ENCODE peak calls at places on chromosomes 13 and 19, in eight cellular contexts. A, P, R, C, L, I, Z and O are unnamed samples.

GRCh38 chr19:16376649-16377048 is 52.0 kb downstream of the KLF2 start:
- DNase-seq in A (no peak), P (no peak), R (no peak), C (no peak), L (no peak), I (peak), Z (peak), O (peak)

GRCh38 chr13:50720856-50721663 is 122.4 kb downstream of the DLEU7 start:
- DNase-seq in A (no peak), P (no peak), R (no peak), C (no peak), L (no peak), I (no peak), Z (no peak), O (no peak)

GRCh38 chr13:28537149-28537548 is 42.2 kb upstream of the FLT1 start:
- DNase-seq in A (no peak), P (no peak), R (no peak), C (no peak), L (no peak), I (no peak), Z (no peak), O (no peak)

GRCh38 chr19:35741216-35741541 is 1.1 kb downstream of the IGFLR1 start:
- DNase-seq in A (no peak), P (no peak), R (no peak), C (no peak), L (no peak), I (no peak), Z (no peak), O (no peak)

GRCh38 chr19:35671818-35672217 is 5.5 kb downstream of the UPK1A start:
- DNase-seq in A (no peak), P (no peak), R (no peak), C (peak), L (no peak), I (no peak), Z (no peak), O (no peak)

GRCh38 chr13:110185696-110186095 is 121.3 kb downstream of the COL4A1 start:
- DNase-seq in A (no peak), P (no peak), R (no peak), C (no peak), L (no peak), I (no peak), Z (no peak), O (no peak)

GRCh38 chr19:34808566-34808965 is 35.6 kb upstream of the ZNF599 start:
- DNase-seq in A (no peak), P (no peak), R (no peak), C (no peak), L (peak), I (no peak), Z (no peak), O (no peak)

GRCh38 chr13:83515267-83515666 is 367.0 kb downstream of the SLITRK1 start:
- DNase-seq in A (no peak), P (no peak), R (no peak), C (no peak), L (no peak), I (no peak), Z (no peak), O (no peak)

GRCh38 chr13:109704771-109705628 is 81.4 kb downstream of the IRS2 start:
- DNase-seq in A (no peak), P (no peak), R (no peak), C (peak), L (no peak), I (no peak), Z (no peak), O (no peak)

GRCh38 chr19:45469132-45469834 is 1.5 kb downstream of the FOSB start:
- DNase-seq in A (peak), P (peak), R (no peak), C (peak), L (peak), I (peak), Z (peak), O (peak)

GRCh38 chr19:51347209-51347928 is 5.4 kb upstream of the VSIG10L start:
- DNase-seq in A (no peak), P (no peak), R (no peak), C (no peak), L (no peak), I (no peak), Z (no peak), O (no peak)

GRCh38 chr19:11737964-11738745 is 591 bp downstream of the ZNF823 start:
- DNase-seq in A (peak), P (peak), R (no peak), C (peak), L (peak), I (peak), Z (no peak), O (peak)

GRCh38 chr13:33109801-33110200 is 93.6 kb downstream of the KL start:
- DNase-seq in A (no peak), P (no peak), R (no peak), C (no peak), L (no peak), I (peak), Z (no peak), O (no peak)

GRCh38 chr13:41058229-41059070 is 2.9 kb upstream of the WBP4 start:
- DNase-seq in A (no peak), P (no peak), R (no peak), C (no peak), L (no peak), I (no peak), Z (no peak), O (no peak)

GRCh38 chr19:41928221-41928683 is at the start of gene ERFL:
- DNase-seq in A (no peak), P (peak), R (no peak), C (no peak), L (no peak), I (no peak), Z (no peak), O (peak)

GRCh38 chr19:17679526-17680234 is 8.5 kb downstream of the UNC13A start:
- DNase-seq in A (no peak), P (no peak), R (no peak), C (no peak), L (no peak), I (no peak), Z (no peak), O (no peak)

GRCh38 chr19:995051-995827 is 5.0 kb upstream of the GRIN3B start:
- DNase-seq in A (no peak), P (no peak), R (no peak), C (peak), L (peak), I (peak), Z (no peak), O (no peak)

GRCh38 chr19:58182577-58182988 is 278 bp upstream of the ZNF274 start:
- DNase-seq in A (no peak), P (no peak), R (no peak), C (no peak), L (no peak), I (no peak), Z (no peak), O (no peak)

GRCh38 chr13:33953203-33953602 is 135.3 kb downstream of the RFC3 start:
- DNase-seq in A (no peak), P (no peak), R (no peak), C (no peak), L (no peak), I (no peak), Z (no peak), O (no peak)

GRCh38 chr13:49400755-49401659 is 42.9 kb downstream of the CAB39L start:
- DNase-seq in A (no peak), P (no peak), R (no peak), C (no peak), L (no peak), I (no peak), Z (no peak), O (no peak)

GRCh38 chr19:13002389-13002898 is 7.2 kb downstream of the NFIX start:
- DNase-seq in A (no peak), P (no peak), R (no peak), C (no peak), L (no peak), I (no peak), Z (no peak), O (no peak)

GRCh38 chr19:39499082-39499642 is 415 bp downstream of the DLL3 start:
- DNase-seq in A (no peak), P (no peak), R (no peak), C (peak), L (no peak), I (peak), Z (peak), O (peak)

GRCh38 chr19:41351339-41352245 is 2.1 kb downstream of the TGFB1 start:
- DNase-seq in A (no peak), P (peak), R (no peak), C (no peak), L (no peak), I (peak), Z (no peak), O (peak)

GRCh38 chr13:20126460-20127262 is 34.2 kb downstream of the GJA3 start:
- DNase-seq in A (no peak), P (no peak), R (no peak), C (no peak), L (no peak), I (no peak), Z (no peak), O (no peak)

GRCh38 chr19:49845433-49845832 is 5.5 kb upstream of the PTOV1 start:
- DNase-seq in A (no peak), P (no peak), R (no peak), C (no peak), L (no peak), I (no peak), Z (no peak), O (no peak)

GRCh38 chr13:39311619-39312018 is 273.4 kb downstream of the NHLRC3 start:
- DNase-seq in A (no peak), P (no peak), R (no peak), C (no peak), L (no peak), I (no peak), Z (no peak), O (no peak)

GRCh38 chr13:114068723-114069322 is 63.6 kb downstream of the RASA3 start:
- DNase-seq in A (no peak), P (no peak), R (no peak), C (no peak), L (no peak), I (no peak), Z (no peak), O (peak)

GRCh38 chr19:28703400-28703956 is 509.5 kb downstream of the UQCRFS1 start:
- DNase-seq in A (no peak), P (no peak), R (no peak), C (no peak), L (no peak), I (no peak), Z (no peak), O (no peak)

GRCh38 chr19:10305139-10305806 is 4.3 kb downstream of the ZGLP1 start:
- DNase-seq in A (no peak), P (no peak), R (no peak), C (no peak), L (no peak), I (no peak), Z (no peak), O (no peak)

GRCh38 chr13:40120288-40120687 is 464.8 kb downstream of the COG6 start:
- DNase-seq in A (no peak), P (no peak), R (no peak), C (no peak), L (no peak), I (no peak), Z (no peak), O (no peak)

GRCh38 chr13:91216928-91217700 is 130.4 kb upstream of the MIR17HG start:
- DNase-seq in A (no peak), P (no peak), R (no peak), C (no peak), L (no peak), I (peak), Z (peak), O (peak)

GRCh38 chr13:100485265-100485664 is 103.3 kb downstream of the GGACT start:
- DNase-seq in A (no peak), P (no peak), R (no peak), C (no peak), L (no peak), I (no peak), Z (no peak), O (no peak)

GRCh38 chr13:113785051-113786010 is 26.3 kb downstream of the TMEM255B start:
- DNase-seq in A (no peak), P (no peak), R (no peak), C (no peak), L (peak), I (no peak), Z (no peak), O (no peak)

GRCh38 chr19:29590278-29590677 is 15.8 kb upstream of the POP4 start:
- DNase-seq in A (no peak), P (no peak), R (no peak), C (no peak), L (no peak), I (no peak), Z (no peak), O (no peak)

GRCh38 chr19:17348700-17349099 is 11.3 kb downstream of the GTPBP3 start:
- DNase-seq in A (no peak), P (no peak), R (peak), C (peak), L (peak), I (peak), Z (no peak), O (no peak)

GRCh38 chr13:78299832-78300623 is 303.3 kb downstream of the POU4F1 start:
- DNase-seq in A (no peak), P (no peak), R (no peak), C (no peak), L (no peak), I (no peak), Z (no peak), O (no peak)